ENCODE peak calls at places on chromosomes 6 and 20, in nine cellular contexts. U, J, X, V, F, B, P, T and Y are unnamed samples.

GRCh38 chr6:95176322-95176721 is 401.0 kb upstream of the MANEA start:
- DNase-seq in U (no peak), J (no peak), X (no peak), V (no peak), F (no peak), B (no peak), P (no peak), T (no peak), Y (no peak)

GRCh38 chr6:140736227-140736626 is 1361.8 kb upstream of the CITED2 start:
- DNase-seq in U (no peak), J (no peak), X (no peak), V (no peak), F (no peak), B (no peak), P (no peak), T (no peak), Y (no peak)

GRCh38 chr6:124780621-124781020 is 181.6 kb upstream of the RNF217 start:
- DNase-seq in U (no peak), J (peak; percentile 24), X (no peak), V (peak; percentile 3), F (no peak), B (no peak), P (peak; percentile 5), T (no peak), Y (no peak)

GRCh38 chr20:61556116-61556515 is 304.1 kb downstream of the CDH4 start:
- DNase-seq in U (no peak), J (no peak), X (no peak), V (peak; percentile 13), F (peak; percentile 59), B (peak; percentile 83), P (peak; percentile 89), T (no peak), Y (no peak)

GRCh38 chr6:111410371-111410770 is 72.6 kb downstream of the REV3L start:
- DNase-seq in U (no peak), J (no peak), X (no peak), V (no peak), F (no peak), B (no peak), P (no peak), T (no peak), Y (no peak)

GRCh38 chr20:15375836-15376235 is 1038.4 kb upstream of the FLRT3 start:
- DNase-seq in U (no peak), J (peak; percentile 10), X (no peak), V (no peak), F (no peak), B (no peak), P (no peak), T (no peak), Y (no peak)

GRCh38 chr6:5619249-5619648 is 357.9 kb downstream of the FARS2 start:
- DNase-seq in U (peak; percentile 5), J (no peak), X (no peak), V (no peak), F (no peak), B (no peak), P (no peak), T (no peak), Y (no peak)

GRCh38 chr6:152206072-152206818 is 398.8 kb downstream of the ESR1 start:
- DNase-seq in U (no peak), J (no peak), X (no peak), V (no peak), F (no peak), B (no peak), P (peak; percentile 48), T (no peak), Y (no peak)

GRCh38 chr6:69487688-69488087 is 309.1 kb downstream of the LMBRD1 start:
- DNase-seq in U (no peak), J (no peak), X (no peak), V (no peak), F (no peak), B (no peak), P (no peak), T (no peak), Y (no peak)

GRCh38 chr6:86888311-86888710 is 49.0 kb upstream of the HTR1E start:
- DNase-seq in U (no peak), J (no peak), X (no peak), V (no peak), F (no peak), B (no peak), P (no peak), T (no peak), Y (no peak)

GRCh38 chr6:39092124-39092523 is 22.9 kb downstream of the SAYSD1 start:
- DNase-seq in U (no peak), J (no peak), X (peak; percentile 85), V (no peak), F (no peak), B (no peak), P (no peak), T (peak; percentile 19), Y (no peak)

GRCh38 chr20:20360464-20360863 is 7.4 kb upstream of the INSM1 start:
- DNase-seq in U (no peak), J (no peak), X (peak; percentile 83), V (no peak), F (peak; percentile 77), B (peak; percentile 17), P (peak; percentile 78), T (peak; percentile 82), Y (no peak)